ENCODE peak calls at places on chromosome 11, in nine cellular contexts. B is GM19239; W is NCI-H2081; L is globus pallidus; O is Right ventricle myocardium superior; M is type B pancreatic cell; H is activated gamma-delta T cell treated with Interleukin-2 at 50 U/mL for 16 hours; U is Caki2; J is T-helper 2 cell treated with Interferon-gamma antibody and Interleukin-4, amounts not matched to agents 5 μg/mL and 100 μg/mL, for 36 hours. G is an unnamed sample.

GRCh38 chr11:67389477-67389876 is 2.3 kb upstream of the RAD9A start:
- DNase-seq in B (no peak), W (peak; percentile 23), L (no peak), O (peak; percentile 61), M (no peak), H (peak; percentile 69), U (no peak), J (peak; percentile 41), G (peak; percentile 59)

GRCh38 chr11:69406060-69406459 is 75.4 kb upstream of the LINC01488 start:
- DNase-seq in B (no peak), W (no peak), L (no peak), O (no peak), M (no peak), H (no peak), U (no peak), J (no peak), G (no peak)

GRCh38 chr11:133830931-133831907 is 14.1 kb downstream of the SPATA19 start:
- DNase-seq in B (no peak), W (peak; percentile 46), L (no peak), O (no peak), M (no peak), H (no peak), U (no peak), J (no peak), G (no peak)

GRCh38 chr11:119975561-119976152 is 162.3 kb downstream of the TRIM29 start:
- DNase-seq in B (no peak), W (peak; percentile 68), L (peak; percentile 95), O (peak; percentile 61), M (no peak), H (no peak), U (no peak), J (no peak), G (no peak)

GRCh38 chr11:86108146-86108545 is 39.3 kb upstream of the PICALM start:
- DNase-seq in B (no peak), W (no peak), L (no peak), O (no peak), M (no peak), H (no peak), U (no peak), J (no peak), G (no peak)

GRCh38 chr11:74248469-74248868 is 63.0 kb downstream of the P4HA3 start:
- DNase-seq in B (no peak), W (no peak), L (no peak), O (no peak), M (no peak), H (no peak), U (no peak), J (no peak), G (no peak)

GRCh38 chr11:117387992-117388765 is 60.5 kb downstream of the CEP164 start:
- DNase-seq in B (no peak), W (no peak), L (no peak), O (no peak), M (no peak), H (no peak), U (no peak), J (no peak), G (no peak)

GRCh38 chr11:116852261-116853125 is 15.1 kb upstream of the APOA1 start:
- DNase-seq in B (no peak), W (no peak), L (no peak), O (no peak), M (no peak), H (no peak), U (peak; percentile 41), J (no peak), G (no peak)

GRCh38 chr11:67649634-67650540 is 643 bp downstream of the ACY3 start:
- DNase-seq in B (no peak), W (no peak), L (no peak), O (no peak), M (no peak), H (no peak), U (no peak), J (no peak), G (no peak)

GRCh38 chr11:2109541-2110019 is 29.6 kb downstream of the IGF2 start:
- DNase-seq in B (no peak), W (no peak), L (no peak), O (peak; percentile 47), M (no peak), H (no peak), U (no peak), J (no peak), G (no peak)

GRCh38 chr11:6199174-6199810 is at the start of gene OR52W1:
- DNase-seq in B (no peak), W (no peak), L (no peak), O (no peak), M (no peak), H (no peak), U (no peak), J (no peak), G (no peak)

GRCh38 chr11:69638941-69639681 is 1.8 kb upstream of the CCND1 start:
- DNase-seq in B (peak; percentile 62), W (peak; percentile 8), L (peak; percentile 64), O (peak; percentile 94), M (peak; percentile 94), H (no peak), U (peak; percentile 87), J (no peak), G (no peak)

GRCh38 chr11:6856871-6857270 is 6.0 kb upstream of the OR10A2 start:
- DNase-seq in B (no peak), W (no peak), L (no peak), O (no peak), M (no peak), H (no peak), U (no peak), J (no peak), G (no peak)

GRCh38 chr11:95586155-95586554 is 203.4 kb downstream of the FAM76B start:
- DNase-seq in B (no peak), W (no peak), L (no peak), O (no peak), M (no peak), H (no peak), U (no peak), J (no peak), G (no peak)

GRCh38 chr11:106828576-106828975 is 189.7 kb downstream of the GUCY1A2 start:
- DNase-seq in B (no peak), W (no peak), L (no peak), O (no peak), M (no peak), H (no peak), U (no peak), J (no peak), G (no peak)

GRCh38 chr11:111195192-111195591 is 50.3 kb upstream of the POU2AF2 start:
- DNase-seq in B (no peak), W (no peak), L (no peak), O (no peak), M (no peak), H (no peak), U (no peak), J (no peak), G (no peak)

GRCh38 chr11:70675697-70676374 is 277.5 kb downstream of the CTTN start:
- DNase-seq in B (no peak), W (no peak), L (no peak), O (no peak), M (no peak), H (no peak), U (peak; percentile 3), J (no peak), G (no peak)

GRCh38 chr11:2885017-2885675 is 429 bp downstream of the CDKN1C start:
- DNase-seq in B (peak; percentile 63), W (no peak), L (peak; percentile 77), O (peak; percentile 80), M (no peak), H (no peak), U (peak; percentile 46), J (peak; percentile 36), G (no peak)

GRCh38 chr11:12598330-12599256 is 75.6 kb upstream of the TEAD1 start:
- DNase-seq in B (no peak), W (no peak), L (no peak), O (no peak), M (no peak), H (no peak), U (no peak), J (no peak), G (no peak)

G was measured in effector memory CD8-positive, alpha-beta T cell.